ENCODE peak calls at places on chromosomes 3 and 15, in six cellular contexts. Z is NCI-H2081, G is uterus, H is IMR-90, F is caudate nucleus, O is AG10803. A is an unnamed sample.

GRCh38 chr3:46953265-46954010 is 23.1 kb downstream of the CCDC12 start:
- DNase-seq in Z (no peak), G (no peak), H (no peak), F (no peak), O (no peak), A (no peak)

GRCh38 chr3:66432767-66433521 is 67.9 kb downstream of the LRIG1 start:
- DNase-seq in Z (no peak), G (no peak), H (no peak), F (no peak), O (no peak), A (no peak)

GRCh38 chr15:80991446-80991845 is 1.8 kb upstream of the MESD start:
- DNase-seq in Z (no peak), G (peak), H (peak), F (peak), O (peak), A (no peak)

GRCh38 chr15:89335289-89336041 is 841 bp upstream of the POLG start:
- DNase-seq in Z (peak), G (no peak), H (no peak), F (peak), O (no peak), A (no peak)

GRCh38 chr3:105170423-105170822 is 196.3 kb upstream of the ALCAM start:
- DNase-seq in Z (no peak), G (no peak), H (no peak), F (no peak), O (no peak), A (no peak)

GRCh38 chr3:69359339-69359893 is 26.5 kb downstream of the FRMD4B start:
- DNase-seq in Z (no peak), G (no peak), H (no peak), F (no peak), O (no peak), A (no peak)

GRCh38 chr3:72766866-72767265 is 81.4 kb downstream of the SHQ1 start:
- DNase-seq in Z (no peak), G (no peak), H (no peak), F (no peak), O (no peak), A (no peak)

GRCh38 chr3:134250717-134251220 is at the start of gene RYK:
- DNase-seq in Z (peak), G (peak), H (peak), F (peak), O (peak), A (peak)

GRCh38 chr15:74384566-74385441 is 17.4 kb upstream of the CYP11A1 start:
- DNase-seq in Z (no peak), G (no peak), H (no peak), F (peak), O (no peak), A (no peak)

GRCh38 chr3:49415931-49416601 is 3.8 kb downstream of the TCTA start:
- DNase-seq in Z (no peak), G (no peak), H (no peak), F (no peak), O (no peak), A (no peak)

GRCh38 chr15:40087991-40088928 is 20.4 kb downstream of the BMF start:
- DNase-seq in Z (no peak), G (peak), H (no peak), F (no peak), O (no peak), A (no peak)

GRCh38 chr3:32630266-32630665 is 54.7 kb upstream of the CNOT10 start:
- DNase-seq in Z (no peak), G (no peak), H (no peak), F (no peak), O (peak), A (no peak)

GRCh38 chr3:190533511-190534282 is 19.8 kb downstream of the IL1RAP start:
- DNase-seq in Z (no peak), G (peak), H (peak), F (peak), O (peak), A (no peak)

GRCh38 chr15:40695469-40695910 is 516 bp downstream of the RAD51 start:
- DNase-seq in Z (no peak), G (no peak), H (peak), F (no peak), O (peak), A (no peak)

GRCh38 chr3:38643592-38643991 is 5.9 kb downstream of the SCN5A start:
- DNase-seq in Z (no peak), G (no peak), H (no peak), F (no peak), O (no peak), A (no peak)

GRCh38 chr3:176490357-176490756 is 706.9 kb downstream of the TBL1XR1 start:
- DNase-seq in Z (no peak), G (no peak), H (no peak), F (no peak), O (no peak), A (no peak)

GRCh38 chr3:49788056-49788455 is 1.7 kb upstream of the IP6K1 start:
- DNase-seq in Z (no peak), G (no peak), H (no peak), F (no peak), O (no peak), A (no peak)

GRCh38 chr3:71226565-71227281 is 356.8 kb downstream of the FOXP1 start:
- DNase-seq in Z (no peak), G (no peak), H (peak), F (no peak), O (peak), A (no peak)

GRCh38 chr15:66682865-66683264 is 19.2 kb upstream of the SMAD6 start:
- DNase-seq in Z (no peak), G (no peak), H (peak), F (no peak), O (peak), A (no peak)

GRCh38 chr15:25437751-25438600 is 848 bp downstream of the UBE3A start:
- DNase-seq in Z (peak), G (peak), H (peak), F (peak), O (peak), A (no peak)

GRCh38 chr15:50234764-50235163 is 30.8 kb downstream of the HDC start:
- DNase-seq in Z (no peak), G (no peak), H (no peak), F (no peak), O (no peak), A (no peak)

A was measured in LNCaP clone FGC.